ENCODE peak calls at places on chromosomes 5 and 9, in ten cellular contexts. M is NCI-H524; T is CD8-positive, alpha-beta T cell; W is activated B cell treated with CpG ODN at 0.5 μM for 24 hours; E is NCI-H2171 treated with DMSO at 0.1 percent for 48 hours; S is endothelial cell; H is left colon; R is H54; B is small intestine; X is T-helper 1 cell. Q is an unnamed sample.

GRCh38 chr5:79562351-79563246 is 48.7 kb upstream of the HOMER1 start:
- DNase-seq in M (no peak), T (no peak), W (no peak), E (peak; percentile 19), S (no peak), H (no peak), R (no peak), B (no peak), X (no peak), Q (no peak)

GRCh38 chr9:115640887-115641286 is 512.7 kb upstream of the PAPPA start:
- DNase-seq in M (no peak), T (no peak), W (no peak), E (no peak), S (no peak), H (no peak), R (no peak), B (no peak), X (no peak), Q (no peak)

GRCh38 chr9:72577212-72577753 is 55.9 kb downstream of the TMC1 start:
- DNase-seq in M (no peak), T (no peak), W (no peak), E (no peak), S (no peak), H (no peak), R (peak; percentile 47), B (peak; percentile 58), X (no peak), Q (no peak)

GRCh38 chr9:108996653-108997052 is 16.6 kb downstream of the CTNNAL1 start:
- DNase-seq in M (no peak), T (no peak), W (no peak), E (no peak), S (no peak), H (no peak), R (no peak), B (no peak), X (no peak), Q (no peak)

GRCh38 chr5:52560366-52560765 is 227.3 kb upstream of the ITGA1 start:
- DNase-seq in M (peak; percentile 63), T (no peak), W (no peak), E (peak; percentile 58), S (no peak), H (no peak), R (no peak), B (peak; percentile 22), X (no peak), Q (no peak)

GRCh38 chr5:34684281-34684979 is 28.3 kb downstream of the RAI14 start:
- DNase-seq in M (peak; percentile 70), T (no peak), W (no peak), E (peak; percentile 27), S (no peak), H (no peak), R (no peak), B (no peak), X (no peak), Q (no peak)

GRCh38 chr5:175814676-175815075 is 56.7 kb upstream of the CPLX2 start:
- DNase-seq in M (peak; percentile 24), T (no peak), W (no peak), E (no peak), S (no peak), H (no peak), R (peak; percentile 84), B (no peak), X (no peak), Q (no peak)

GRCh38 chr5:151570512-151571269 is 20.4 kb downstream of the FAT2 start:
- DNase-seq in M (no peak), T (no peak), W (no peak), E (no peak), S (no peak), H (no peak), R (no peak), B (peak; percentile 10), X (no peak), Q (no peak)

GRCh38 chr5:61790678-61791077 is 458.6 kb downstream of the ZSWIM6 start:
- DNase-seq in M (no peak), T (no peak), W (no peak), E (no peak), S (no peak), H (peak; percentile 27), R (no peak), B (peak; percentile 98), X (no peak), Q (no peak)

GRCh38 chr9:101966706-101967105 is 228.3 kb upstream of the GRIN3A start:
- DNase-seq in M (peak; percentile 12), T (no peak), W (no peak), E (peak; percentile 36), S (no peak), H (no peak), R (no peak), B (no peak), X (no peak), Q (no peak)

GRCh38 chr9:128972956-128973355 is 25.5 kb downstream of the NUP188 start:
- DNase-seq in M (no peak), T (no peak), W (no peak), E (no peak), S (no peak), H (no peak), R (peak; percentile 80), B (no peak), X (no peak), Q (no peak)

GRCh38 chr9:114289571-114290481 is 33.1 kb upstream of the ORM1 start:
- DNase-seq in M (peak; percentile 79), T (no peak), W (no peak), E (peak; percentile 58), S (no peak), H (no peak), R (no peak), B (no peak), X (no peak), Q (no peak)

GRCh38 chr5:76403713-76403962 is 553 bp downstream of the IQGAP2 start:
- DNase-seq in M (no peak), T (no peak), W (no peak), E (no peak), S (peak; percentile 70), H (no peak), R (no peak), B (no peak), X (no peak), Q (peak; percentile 58)

Q was measured in CD14-positive monocyte.